ENCODE peak calls at places on chromosomes 16 and 17, in ten cellular contexts. C is lung; Y is stomach; U is CD4-positive, alpha-beta T cell; B is mesenchymal stem cell; O is caudate nucleus; W is sigmoid colon; P is left ventricle myocardium inferior; Q is breast epithelium; Z is colonic mucosa. N is an unnamed sample.
A peak's percentile ranks its signal among the peaks of the same experiment; 100 is the strongest.

GRCh38 chr16:1923299-1924034 is 5.3 kb upstream of the HS3ST6 start:
- DNase-seq in U (no peak), O (no peak), Z (peak; percentile 74), W (no peak), B (peak; percentile 62), Y (no peak), Q (no peak), C (no peak), P (no peak), N (no peak)

GRCh38 chr17:82817947-82818346 is 21.9 kb downstream of the ZNF750 start:
- DNase-seq in W (no peak), Z (no peak), P (no peak), O (no peak), U (no peak), Y (no peak), B (no peak), C (no peak), Q (no peak), N (no peak)

GRCh38 chr17:80114758-80115157 is 13.4 kb downstream of the GAA start:
- DNase-seq in O (no peak), Q (no peak), C (no peak), P (no peak), Z (no peak), W (no peak), Y (no peak), B (no peak), U (no peak), N (no peak)

GRCh38 chr17:71405101-71405500 is 715.7 kb upstream of the SOX9 start:
- DNase-seq in U (no peak), W (no peak), P (no peak), B (no peak), C (no peak), Y (no peak), Z (no peak), O (no peak), Q (no peak), N (no peak)

GRCh38 chr16:11395949-11396240 is 50.6 kb downstream of the RMI2 start:
- DNase-seq in Z (no peak), C (no peak), P (no peak), Y (no peak), U (no peak), O (no peak), B (no peak), Q (no peak), W (peak; percentile 44), N (no peak)

GRCh38 chr17:2688351-2689342 is 22.9 kb downstream of the CLUH start:
- DNase-seq in C (peak; percentile 80), Q (peak; percentile 16), P (peak; percentile 37), B (no peak), O (no peak), Y (no peak), U (no peak), W (peak; percentile 72), Z (peak; percentile 21), N (peak; percentile 67)

GRCh38 chr17:14205380-14205779 is 31.3 kb downstream of the CDRT15 start:
- DNase-seq in B (no peak), Q (no peak), P (no peak), Z (no peak), Y (no peak), C (no peak), O (no peak), U (no peak), W (no peak), N (no peak)

GRCh38 chr17:80786470-80786869 is 205.2 kb upstream of the CHMP6 start:
- DNase-seq in C (no peak), P (no peak), O (no peak), Y (no peak), Z (no peak), W (no peak), U (no peak), B (no peak), Q (no peak), N (no peak)

GRCh38 chr16:31386157-31386984 is 6.8 kb upstream of the ITGAD start:
- DNase-seq in Y (no peak), W (no peak), Q (no peak), O (peak; percentile 72), B (peak; percentile 1), P (no peak), C (no peak), Z (no peak), U (no peak), N (no peak)

GRCh38 chr17:18950944-18951905 is 740 bp upstream of the SLC5A10 start:
- DNase-seq in O (no peak), W (no peak), B (no peak), Q (no peak), P (peak; percentile 38), C (no peak), Z (no peak), Y (peak; percentile 41), U (no peak), N (no peak)
- H3K27ac ChIP-seq in O (no peak overlapping the region), W (no peak overlapping the region), B (peak overlapping the region; percentile 14), Q (no peak overlapping the region), P (peak overlapping the region; percentile 73), C (no peak overlapping the region), Z (no peak overlapping the region), Y (no peak overlapping the region), U (no peak overlapping the region), N (peak overlapping the region; percentile 33)

GRCh38 chr17:50534222-50534978 is 1.9 kb downstream of the EPN3 start:
- DNase-seq in Q (no peak), Y (peak; percentile 83), Z (peak; percentile 87), P (no peak), O (peak; percentile 42), W (no peak), C (no peak), B (peak; percentile 34), U (no peak), N (no peak)

GRCh38 chr17:50531428-50532025 is 1.0 kb upstream of the EPN3 start:
- DNase-seq in Y (no peak), Q (no peak), U (no peak), O (no peak), C (no peak), Z (no peak), B (no peak), W (no peak), P (no peak), N (no peak)

GRCh38 chr17:50533185-50533584 is 650 bp downstream of the EPN3 start:
- DNase-seq in Z (peak; percentile 42), C (no peak), W (no peak), O (no peak), Y (no peak), Q (no peak), U (no peak), B (no peak), P (no peak), N (no peak)

GRCh38 chr17:50533720-50534148 is 1.2 kb downstream of the EPN3 start:
- DNase-seq in U (no peak), Z (peak; percentile 89), W (no peak), Q (no peak), P (peak; percentile 79), B (no peak), C (no peak), Y (peak; percentile 97), O (no peak), N (peak; percentile 95)

DNA sequence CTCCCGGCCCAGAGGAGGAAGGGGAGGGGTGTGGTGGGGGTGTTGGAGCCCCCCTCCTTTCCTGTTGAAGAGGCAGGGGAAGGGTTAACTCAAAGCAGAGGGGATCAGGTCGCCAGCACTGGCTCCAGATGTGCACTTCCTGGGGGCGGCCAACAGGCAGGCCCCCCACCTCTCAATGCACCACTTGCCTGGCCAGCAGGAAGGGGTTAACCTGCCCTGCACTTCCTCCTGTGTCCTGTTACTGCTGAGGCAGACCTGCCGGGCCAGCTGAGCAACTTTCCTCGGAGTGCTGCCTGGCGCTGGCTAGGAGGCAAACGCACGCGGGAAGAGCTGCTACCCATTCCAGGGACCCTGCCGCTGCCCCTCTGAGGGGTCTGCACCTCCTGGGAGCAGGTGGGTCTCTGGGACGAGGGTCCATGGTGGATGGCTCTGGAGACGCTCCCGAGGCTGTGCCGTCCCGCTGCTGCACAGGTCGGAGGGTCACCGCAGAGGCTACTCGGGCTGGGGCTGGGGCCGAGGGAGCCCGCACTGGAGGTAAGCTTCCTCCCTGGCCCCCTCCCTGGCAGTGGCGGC is at the start of gene EPN3:
- DNase-seq in Q (peak; percentile 75), P (no peak), Y (peak; percentile 89), W (no peak), B (no peak), U (no peak), O (no peak), C (no peak), Z (peak; percentile 87), N (no peak)
- H3K27ac ChIP-seq in Q (peak within 1 kb of the TSS; percentile 89), P (peak within 1 kb of the TSS; percentile 90), Y (peak within 1 kb of the TSS; percentile 95), W (no peak within 1 kb of the TSS), B (no peak within 1 kb of the TSS), U (no peak within 1 kb of the TSS), O (no peak within 1 kb of the TSS), C (no peak within 1 kb of the TSS), Z (peak within 1 kb of the TSS; percentile 87), N (peak within 1 kb of the TSS; percentile 28)

DNA sequence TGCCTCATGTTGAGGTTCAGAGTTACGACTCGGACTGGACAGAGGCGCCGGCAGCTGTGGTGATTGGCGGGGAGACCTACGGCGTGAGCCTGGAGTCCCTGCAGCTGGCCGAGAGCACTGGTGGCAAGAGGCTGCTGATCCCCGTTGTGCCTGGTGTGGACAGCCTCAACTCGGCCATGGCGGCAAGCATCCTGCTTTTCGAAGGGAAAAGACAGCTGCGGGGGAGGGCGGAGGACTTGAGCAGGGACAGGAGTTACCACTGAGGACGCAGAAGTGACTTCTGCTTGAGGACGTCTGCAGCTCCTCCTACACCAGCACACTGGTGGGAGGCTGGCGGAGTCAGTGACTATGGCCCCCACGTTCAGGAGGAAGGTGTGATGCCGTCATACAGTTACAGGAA is 9.7 kb downstream of the MRM3 start:
- DNase-seq in C (no peak), Q (no peak), O (no peak), U (no peak), Y (no peak), P (no peak), B (no peak), W (peak; percentile 66), Z (no peak), N (no peak)
- H3K27ac ChIP-seq in C (no peak overlapping the region), Q (no peak overlapping the region), O (no peak overlapping the region), U (no peak overlapping the region), Y (no peak overlapping the region), P (no peak overlapping the region), B (no peak overlapping the region), W (peak overlapping the region; percentile 35), Z (no peak overlapping the region), N (no peak overlapping the region)

GRCh38 chr17:27466748-27467375 is 10.6 kb downstream of the KSR1 start:
- DNase-seq in W (no peak), Y (no peak), Z (no peak), O (no peak), P (no peak), Q (no peak), U (no peak), B (no peak), C (no peak), N (no peak)

GRCh38 chr17:27473190-27473747 is 17.0 kb downstream of the KSR1 start:
- DNase-seq in C (no peak), Z (no peak), W (no peak), B (no peak), Q (no peak), O (no peak), U (no peak), P (no peak), Y (no peak), N (no peak)

GRCh38 chr17:27471321-27472269 is 15.3 kb downstream of the KSR1 start:
- DNase-seq in Y (no peak), C (no peak), B (no peak), W (no peak), Q (no peak), O (peak; percentile 80), U (peak; percentile 32), Z (no peak), P (no peak), N (no peak)

GRCh38 chr17:27466376-27466747 is 10.1 kb downstream of the KSR1 start:
- DNase-seq in Z (no peak), C (no peak), W (no peak), O (no peak), U (no peak), P (no peak), B (no peak), Q (no peak), Y (no peak), N (no peak)

GRCh38 chr17:27469256-27469655 is 13.0 kb downstream of the KSR1 start:
- DNase-seq in Z (no peak), O (no peak), W (no peak), Q (no peak), B (no peak), C (no peak), P (no peak), U (no peak), Y (no peak), N (no peak)
- H3K27ac ChIP-seq in Z (no peak overlapping the region), O (no peak overlapping the region), W (no peak overlapping the region), Q (no peak overlapping the region), B (no peak overlapping the region), C (no peak overlapping the region), P (no peak overlapping the region), U (no peak overlapping the region), Y (no peak overlapping the region), N (no peak overlapping the region)

N was measured in right cardiac atrium.